ENCODE peak calls at places on chromosomes 2 and 18, in four cellular contexts. K, B, T and V are unnamed samples.

GRCh38 chr2:240946046-240946445 is 39.9 kb downstream of the CROCC2 start:
- DNase-seq in K (no peak), B (no peak), T (no peak), V (no peak)

GRCh38 chr18:32764611-32765244 is 8.1 kb downstream of the KLHL14 start:
- DNase-seq in K (no peak), B (no peak), T (no peak), V (no peak)

GRCh38 chr2:28452534-28453081 is 43.3 kb upstream of the PLB1 start:
- DNase-seq in K (no peak), B (no peak), T (peak), V (peak)

GRCh38 chr2:241762933-241763369 is 13.7 kb upstream of the GAL3ST2 start:
- DNase-seq in K (no peak), B (no peak), T (no peak), V (no peak)

GRCh38 chr2:29123584-29124349 is 8.6 kb downstream of the CLIP4 start:
- DNase-seq in K (no peak), B (peak), T (peak), V (peak)

GRCh38 chr2:216012133-216012829 is 1.1 kb downstream of the MREG start:
- DNase-seq in K (no peak), B (peak), T (peak), V (no peak)

GRCh38 chr2:118232391-118233255 is 144.4 kb downstream of the INSIG2 start:
- DNase-seq in K (no peak), B (no peak), T (no peak), V (no peak)

GRCh38 chr2:237614151-237614720 is 13.2 kb upstream of the LRRFIP1 start:
- DNase-seq in K (no peak), B (peak), T (no peak), V (peak)

GRCh38 chr2:44912660-44913059 is 28.8 kb upstream of the SIX3 start:
- DNase-seq in K (no peak), B (peak), T (peak), V (peak)

GRCh38 chr18:49547701-49548100 is 14.2 kb upstream of the LIPG start:
- DNase-seq in K (no peak), B (no peak), T (no peak), V (no peak)

GRCh38 chr2:191927991-191928390 is 81.1 kb upstream of the CAVIN2 start:
- DNase-seq in K (no peak), B (peak), T (no peak), V (no peak)

GRCh38 chr2:168427451-168427850 is 28.6 kb upstream of the CERS6 start:
- DNase-seq in K (no peak), B (peak), T (no peak), V (peak)

GRCh38 chr2:69770193-69770702 is 28.3 kb downstream of the ANXA4 start:
- DNase-seq in K (no peak), B (peak), T (peak), V (peak)

DNA sequence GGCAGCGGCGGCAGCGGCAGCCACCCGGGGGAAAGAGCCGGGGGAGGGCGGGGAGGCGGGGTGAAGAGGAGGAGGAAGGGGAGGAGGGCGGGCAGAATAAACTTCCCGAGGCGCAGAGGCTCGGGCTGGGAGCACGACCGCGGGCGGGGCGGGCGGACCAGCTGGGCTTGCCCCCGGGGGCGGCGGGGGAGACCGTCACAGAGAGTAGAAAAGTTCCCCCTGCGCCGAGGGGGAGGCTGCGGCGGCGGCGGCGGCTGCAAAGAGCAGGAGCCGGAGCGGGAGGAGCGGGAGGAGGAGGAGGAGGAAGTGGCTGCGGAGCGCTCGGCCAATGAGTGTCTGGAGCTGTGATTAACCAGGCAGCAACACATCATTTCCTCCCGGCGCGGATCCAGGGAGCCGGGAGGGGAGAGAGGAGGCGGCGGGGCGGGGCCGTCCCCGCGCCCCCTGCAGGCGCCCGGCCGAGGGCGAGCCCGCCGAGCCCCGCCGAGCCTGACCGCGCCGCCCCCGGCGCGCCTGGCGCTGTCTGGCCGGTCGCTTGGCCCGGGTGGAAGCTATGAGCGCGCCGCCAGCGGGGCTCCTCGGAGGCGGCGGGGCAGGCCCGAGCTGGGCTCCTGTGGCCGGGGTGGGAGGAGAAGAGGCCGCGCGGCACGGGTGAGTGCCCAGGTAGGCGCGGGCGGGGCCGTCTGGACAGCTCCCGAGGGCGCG is at the start of gene ACVR1:
- DNase-seq in K (peak), B (peak), T (peak), V (peak)
- TF ChIP-seq CTCF in K (peak), B (peak), T (peak), V (peak)

DNA sequence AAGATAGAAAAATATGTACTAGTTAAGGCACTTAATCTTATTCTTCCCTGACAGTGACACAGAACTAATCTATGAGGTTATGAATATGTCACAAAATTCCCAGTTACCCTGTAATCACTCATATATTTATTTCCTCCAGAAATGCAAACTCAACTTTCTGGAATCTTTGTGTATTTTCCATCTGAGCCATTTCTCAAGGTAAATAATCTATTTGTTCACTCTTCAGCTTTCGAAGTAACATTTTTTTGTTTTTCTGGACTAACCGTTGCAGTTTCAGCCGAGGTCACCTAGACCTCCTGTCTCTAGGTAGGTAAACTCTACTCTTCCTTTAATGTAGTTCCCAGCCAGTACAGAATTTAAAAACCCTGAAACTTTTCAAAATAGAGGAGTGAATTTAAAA is 250.9 kb downstream of the EXOC6B start:
- DNase-seq in K (no peak), B (no peak), T (no peak), V (no peak)
- H3K4me3 ChIP-seq in K (no peak), B (no peak), T (no peak), V (no peak)

DNA sequence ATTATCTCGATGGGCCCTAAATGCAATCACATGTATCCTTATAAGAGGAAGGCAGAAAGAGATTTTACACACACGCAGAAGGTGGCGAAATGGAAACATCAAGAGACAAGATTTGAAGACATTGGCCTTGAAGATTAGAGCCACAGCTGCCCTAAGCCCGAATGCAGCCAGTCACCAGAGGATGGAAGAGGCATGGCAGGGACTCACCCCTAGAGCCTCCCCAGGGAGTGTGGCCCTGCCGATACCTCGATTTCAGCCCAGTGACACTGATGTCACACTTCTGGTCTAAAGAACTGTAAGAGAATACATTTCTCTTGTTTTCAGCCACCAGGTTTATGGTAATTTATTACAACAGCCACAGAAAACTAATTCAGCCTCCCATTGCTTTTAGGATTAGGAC is 17.4 kb downstream of the TTC39C start:
- DNase-seq in K (no peak), B (no peak), T (no peak), V (no peak)
- TF ChIP-seq CTCF in K (no peak), B (no peak), T (no peak), V (no peak)

DNA sequence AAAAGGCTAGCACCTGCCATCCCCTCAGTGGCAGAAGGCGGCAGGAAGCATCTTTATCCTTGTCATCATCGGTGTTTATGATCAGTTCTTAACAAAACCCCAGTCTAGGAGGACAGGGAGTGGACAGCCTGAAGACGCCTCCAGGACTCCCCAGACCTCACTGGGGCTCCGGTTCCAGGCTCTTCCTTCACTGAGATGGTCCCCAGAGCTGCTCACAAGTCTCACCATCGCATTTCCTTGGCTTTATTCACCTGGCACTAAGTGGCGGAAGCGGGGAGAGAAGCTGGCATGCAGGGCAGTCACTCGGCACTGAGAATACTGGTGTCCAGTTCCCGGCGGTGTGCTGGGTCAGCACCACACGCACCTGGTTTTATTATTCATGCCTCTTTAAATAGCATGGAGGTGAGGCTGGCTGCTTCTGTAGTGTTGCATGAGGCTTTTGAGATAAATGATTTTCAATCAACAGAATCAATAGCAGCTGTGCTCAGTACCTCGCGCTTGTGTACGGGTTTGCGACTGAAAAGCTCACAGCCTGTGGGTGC is 68.7 kb downstream of the CABLES1 start:
- DNase-seq in K (no peak), B (no peak), T (no peak), V (no peak)
- H3K4me3 ChIP-seq in K (no peak), B (no peak), T (no peak), V (no peak)